ENCODE peak calls at places on chromosomes 4 and X, in six cellular contexts. M is K562, Z is HepG2, G is H1, E is GM12891, K is GM12878. C is an unnamed sample.

GRCh38 chrX:64885850-64886249 is 90.4 kb downstream of the ZC4H2 start:
- DNase-seq in E (no peak), M (peak), Z (no peak), G (peak), K (no peak), C (no peak)

GRCh38 chr4:4488405-4489404 is 53.1 kb downstream of the STX18 start:
- DNase-seq in K (peak), E (peak), G (peak), Z (peak), M (peak), C (peak)

GRCh38 chr4:52665592-52665991 is 6.5 kb upstream of the USP46 start:
- DNase-seq in K (no peak), E (no peak), G (no peak), M (no peak), Z (peak), C (no peak)

GRCh38 chrX:48694776-48695523 is 1.6 kb upstream of the SUV39H1 start:
- DNase-seq in G (no peak), K (no peak), M (no peak), E (no peak), Z (no peak), C (no peak)

GRCh38 chr4:37561803-37562207 is 124.4 kb downstream of the RELL1 start:
- DNase-seq in G (no peak), M (peak), E (no peak), Z (peak), K (peak), C (no peak)

GRCh38 chrX:70030242-70030823 is 19.4 kb downstream of the AWAT2 start:
- DNase-seq in G (peak), E (peak), M (peak), K (no peak), Z (peak), C (peak)

GRCh38 chr4:71992571-71992970 is 39.2 kb upstream of the NPFFR2 start:
- DNase-seq in G (no peak), K (no peak), Z (no peak), M (no peak), E (no peak), C (no peak)

GRCh38 chrX:118795528-118795927 is 28.1 kb upstream of the ZCCHC12 start:
- DNase-seq in Z (no peak), G (no peak), K (no peak), M (no peak), E (no peak), C (no peak)

GRCh38 chrX:106263817-106264216 is 95.7 kb downstream of the PWWP3B start:
- DNase-seq in E (no peak), K (no peak), M (no peak), G (no peak), Z (no peak), C (no peak)

GRCh38 chr4:93201471-93201870 is 627.1 kb upstream of the ATOH1 start:
- DNase-seq in E (no peak), K (no peak), G (no peak), Z (no peak), M (no peak), C (no peak)

GRCh38 chr4:174714393-174715211 is 114.4 kb downstream of the GLRA3 start:
- DNase-seq in Z (peak), M (peak), E (peak), G (peak), K (no peak), C (peak)

GRCh38 chr4:65580551-65580950 is 89.7 kb downstream of the EPHA5 start:
- DNase-seq in G (no peak), Z (no peak), E (no peak), M (no peak), K (no peak), C (no peak)

DNA sequence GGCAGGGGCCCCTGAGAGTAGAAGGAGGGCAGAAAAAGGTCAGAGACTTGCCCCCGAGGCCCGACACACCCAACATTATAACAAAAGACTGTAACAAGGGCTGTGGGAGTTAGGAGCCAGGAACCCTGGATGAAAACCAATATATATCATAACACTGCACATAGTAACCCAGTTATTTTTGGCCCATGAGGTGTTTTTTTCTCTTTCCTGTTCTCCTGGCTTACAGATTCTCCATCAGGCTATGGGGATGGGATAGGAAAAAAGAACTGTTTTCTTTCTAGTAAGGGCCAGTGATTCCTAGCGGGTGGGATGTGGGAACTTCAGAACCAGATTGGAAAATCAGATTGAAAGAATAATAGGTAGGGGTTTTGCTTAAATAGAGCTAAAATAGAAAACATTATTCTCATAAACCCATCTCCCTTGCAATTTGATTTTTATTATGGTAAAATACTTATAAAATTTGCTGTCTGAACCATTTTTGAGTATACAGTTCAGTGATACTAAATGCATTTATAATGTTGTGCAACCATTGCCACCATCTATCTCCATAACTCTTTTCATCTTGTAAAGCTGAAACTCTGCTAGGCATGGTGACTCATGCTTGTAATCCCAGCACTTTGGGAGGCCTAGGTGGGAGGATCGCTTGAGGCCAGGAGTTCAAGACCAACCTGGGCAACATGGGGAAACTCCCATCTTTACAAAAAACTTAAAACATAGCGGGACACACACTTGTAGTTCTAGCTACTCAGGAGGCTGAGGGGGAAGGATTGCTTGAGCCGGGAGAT is 33.5 kb downstream of the SNX25 start:
- DNase-seq in M (no peak), Z (no peak), E (no peak), G (no peak), K (no peak), C (no peak)
- TF ChIP-seq POLR2A in M (no peak), Z (no peak), E (no peak), G (no peak), K (no peak), C (no peak)

GRCh38 chr4:122086338-122086737 is 65.8 kb upstream of the BLTP1 start:
- DNase-seq in K (no peak), E (no peak), G (no peak), M (no peak), Z (no peak), C (no peak)
- TF ChIP-seq POLR2AphosphoS5 in K (no peak), E (no peak), G (no peak), M (no peak), Z (no peak), C (no peak)

GRCh38 chr4:99651811-99652545 is 5.7 kb downstream of the C4orf54 start:
- DNase-seq in Z (no peak), G (no peak), K (no peak), E (no peak), M (no peak), C (no peak)
- TF ChIP-seq TAF1 in Z (no peak), G (no peak), K (no peak), E (no peak), M (no peak), C (no peak)

DNA sequence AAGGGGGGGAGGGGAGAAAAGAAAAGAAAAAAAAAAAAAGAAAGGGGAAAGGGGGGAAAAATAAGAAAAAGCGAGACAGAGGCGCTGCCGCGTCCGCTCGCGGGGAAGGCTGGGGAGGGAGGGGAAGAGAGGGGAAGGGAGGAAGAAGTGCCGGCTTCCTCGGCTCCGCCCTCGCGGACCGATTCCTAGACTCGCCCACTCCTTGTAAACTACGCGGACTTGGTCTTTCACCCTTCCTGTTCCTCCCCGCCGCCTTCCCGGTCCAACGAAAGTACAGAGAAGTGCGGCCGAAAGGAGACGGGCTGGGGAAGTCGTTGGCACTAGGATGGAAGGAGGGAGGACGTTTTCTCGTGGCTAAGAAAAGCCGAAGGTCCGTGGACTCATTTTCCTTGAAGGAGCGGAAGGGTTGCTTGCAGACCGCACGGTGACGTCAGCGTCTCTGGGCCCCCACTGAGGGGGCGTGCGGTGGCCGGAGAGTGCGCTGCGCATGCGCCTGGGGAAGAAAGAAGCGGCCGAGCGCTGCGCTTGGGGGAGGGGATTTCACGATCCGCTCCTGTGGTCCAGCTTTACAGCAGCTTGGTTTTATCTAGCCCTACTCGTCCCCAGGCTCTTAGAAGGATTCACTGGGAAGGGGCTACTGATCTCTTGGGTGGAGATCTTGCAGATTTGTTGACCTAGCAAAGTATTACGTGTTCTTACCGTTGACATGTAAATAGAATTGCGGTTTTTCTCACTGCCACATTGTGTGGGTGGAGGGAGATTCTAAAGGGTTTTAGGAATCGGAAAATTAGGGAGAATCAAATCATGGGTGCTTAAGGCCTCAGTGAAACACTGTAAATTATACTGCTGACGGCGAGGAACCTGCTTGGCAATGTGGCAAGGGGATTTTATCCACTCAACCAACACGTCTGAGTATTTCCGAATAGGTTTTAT is at the start of gene CCNI:
- DNase-seq in Z (peak), K (peak), G (peak), M (peak), E (peak), C (peak)
- TF ChIP-seq POLR2A in Z (peak), K (peak), G (peak), M (peak), E (peak), C (peak)

DNA sequence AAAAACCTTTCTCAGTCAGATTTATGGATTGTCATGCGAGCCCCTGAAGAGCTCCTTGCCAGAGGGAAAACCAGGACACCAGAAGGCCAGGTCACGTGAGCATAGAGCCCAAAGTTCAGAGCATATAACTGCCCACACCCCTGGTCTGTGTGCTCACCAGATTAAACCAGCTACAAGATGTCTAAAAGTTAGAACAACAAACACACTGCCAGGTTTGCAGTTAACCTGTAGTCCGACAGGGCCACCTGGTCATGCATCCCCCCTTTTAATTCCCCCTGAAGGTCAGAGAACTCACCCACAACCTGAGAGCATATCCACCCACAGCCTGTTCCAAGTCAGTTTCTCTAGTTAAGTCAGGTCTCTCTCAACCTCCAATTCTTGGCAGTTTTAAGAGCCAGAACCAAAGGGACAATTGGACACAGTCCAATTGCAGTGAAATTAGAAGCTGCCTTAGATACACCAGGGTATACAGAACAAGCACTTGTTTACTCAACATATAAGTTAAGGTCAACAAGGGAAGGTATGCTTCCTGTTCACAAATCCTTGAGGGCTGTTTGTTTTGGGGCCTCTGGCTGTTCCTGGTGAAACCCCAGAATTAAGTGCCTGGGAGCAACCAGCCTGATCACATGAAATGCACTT is 248.2 kb upstream of the PPARGC1A start:
- DNase-seq in G (no peak), E (no peak), Z (peak), K (no peak), M (no peak), C (no peak)
- TF ChIP-seq POLR2AphosphoS5 in G (no peak), E (no peak), Z (no peak), K (no peak), M (no peak), C (no peak)

GRCh38 chrX:38717871-38718270 is 83.4 kb upstream of the MID1IP1 start:
- DNase-seq in E (peak), M (peak), G (no peak), K (no peak), Z (peak), C (no peak)
- TF ChIP-seq TAF1 in E (no peak), M (no peak), G (no peak), K (no peak), Z (no peak), C (no peak)

C was measured in GM12892.